ENCODE peak calls at places on chromosome 5, in four cellular contexts. One of them, this sample, is unnamed.

GRCh38 chr5:92800360-92800759 is 780.7 kb downstream of the NR2F1-AS1 start:
- DNase-seq in PC-3: no peak
- DNase-seq in cardiac muscle cell: no peak
- DNase-seq in suprapubic skin: no peak
- DNase-seq in this sample: no peak

GRCh38 chr5:5826911-5827310 is 404.4 kb downstream of the ICE1 start:
- DNase-seq in PC-3: peak
- DNase-seq in cardiac muscle cell: no peak
- DNase-seq in suprapubic skin: no peak
- DNase-seq in this sample: no peak

GRCh38 chr5:89265511-89266169 is 382.7 kb upstream of the MEF2C start:
- DNase-seq in PC-3: peak
- DNase-seq in cardiac muscle cell: no peak
- DNase-seq in suprapubic skin: no peak
- DNase-seq in this sample: no peak

GRCh38 chr5:67696446-67696845 is 499.8 kb upstream of the CD180 start:
- DNase-seq in PC-3: no peak
- DNase-seq in cardiac muscle cell: no peak
- DNase-seq in suprapubic skin: no peak
- DNase-seq in this sample: no peak

GRCh38 chr5:2701592-2701991 is 49.9 kb downstream of the IRX2 start:
- DNase-seq in PC-3: no peak
- DNase-seq in cardiac muscle cell: no peak
- DNase-seq in suprapubic skin: no peak
- DNase-seq in this sample: no peak

GRCh38 chr5:127564002-127564769 is 46.7 kb downstream of the PRRC1 start:
- DNase-seq in PC-3: peak
- DNase-seq in cardiac muscle cell: peak
- DNase-seq in suprapubic skin: no peak
- DNase-seq in this sample: peak

GRCh38 chr5:93705896-93706295 is 35.5 kb downstream of the POU5F2 start:
- DNase-seq in PC-3: no peak
- DNase-seq in cardiac muscle cell: no peak
- DNase-seq in suprapubic skin: no peak
- DNase-seq in this sample: no peak

GRCh38 chr5:31701642-31702041 is 62.7 kb downstream of the PDZD2 start:
- DNase-seq in PC-3: no peak
- DNase-seq in cardiac muscle cell: no peak
- DNase-seq in suprapubic skin: no peak
- DNase-seq in this sample: no peak

GRCh38 chr5:31333475-31333874 is 140.0 kb downstream of the CDH6 start:
- DNase-seq in PC-3: no peak
- DNase-seq in cardiac muscle cell: no peak
- DNase-seq in suprapubic skin: no peak
- DNase-seq in this sample: no peak

GRCh38 chr5:147361441-147362175 is 126.8 kb downstream of the STK32A start:
- DNase-seq in PC-3: peak
- DNase-seq in cardiac muscle cell: no peak
- DNase-seq in suprapubic skin: no peak
- DNase-seq in this sample: no peak

GRCh38 chr5:139765409-139766217 is 30.0 kb upstream of the PSD2 start:
- DNase-seq in PC-3: peak
- DNase-seq in cardiac muscle cell: peak
- DNase-seq in suprapubic skin: peak
- DNase-seq in this sample: peak

GRCh38 chr5:64637837-64638443 is 52.4 kb upstream of the SHISAL2B start:
- DNase-seq in PC-3: no peak
- DNase-seq in cardiac muscle cell: no peak
- DNase-seq in suprapubic skin: no peak
- DNase-seq in this sample: no peak
- TF ChIP-seq CTCF in PC-3: peak
- TF ChIP-seq CTCF in cardiac muscle cell: no peak
- TF ChIP-seq CTCF in suprapubic skin: no peak
- TF ChIP-seq CTCF in this sample: no peak

DNA sequence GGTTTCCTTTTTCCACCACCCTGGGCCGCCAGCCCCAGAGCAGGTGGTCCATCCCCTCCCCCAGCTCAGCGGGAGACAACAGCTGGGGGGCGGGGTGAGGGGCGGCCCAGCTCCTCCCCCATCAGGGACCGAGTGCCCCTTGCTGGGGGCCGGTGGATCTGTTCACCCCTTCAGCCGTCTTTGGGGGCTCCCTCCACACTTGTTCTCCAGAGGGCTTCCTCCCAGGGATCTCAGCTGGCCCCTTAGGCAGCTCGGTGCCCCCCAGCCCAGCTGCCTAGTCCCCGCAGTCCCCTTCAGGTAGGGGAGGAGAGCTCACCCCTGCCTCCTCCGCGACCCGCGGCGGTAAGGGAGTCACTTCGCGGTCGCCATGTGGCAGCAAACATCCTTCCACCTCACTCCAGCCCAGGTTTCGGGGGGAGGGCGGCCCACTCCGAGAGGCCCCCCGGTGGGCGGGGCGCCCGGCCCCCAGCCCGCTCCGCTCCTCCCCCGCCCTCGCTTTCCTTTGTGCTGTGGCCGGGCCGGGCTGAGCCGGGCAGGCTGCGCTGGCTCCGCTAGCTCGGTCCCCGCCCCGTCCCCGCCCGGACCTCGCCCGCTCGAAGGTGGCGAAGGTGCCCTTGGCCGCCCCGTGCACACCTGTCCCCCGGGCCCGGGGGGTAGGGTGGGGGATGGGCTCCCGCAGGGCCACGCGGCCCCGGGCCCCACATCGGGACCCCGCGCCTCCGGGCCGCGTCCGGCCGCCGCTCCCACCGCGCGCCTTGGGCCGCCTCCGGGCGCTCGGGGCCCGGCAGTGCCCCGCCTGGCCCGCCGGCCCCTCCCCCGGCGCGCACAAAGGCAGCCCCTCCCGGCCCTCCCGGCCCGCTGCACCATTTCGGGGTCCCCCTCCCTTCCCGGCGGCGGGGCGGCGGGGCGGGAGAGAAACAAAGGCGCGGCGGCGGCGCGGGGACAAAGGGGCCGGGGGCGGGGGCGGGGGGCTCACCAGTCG is 683 bp downstream of the DBN1 start:
- DNase-seq in PC-3: peak
- DNase-seq in cardiac muscle cell: peak
- DNase-seq in suprapubic skin: no peak
- DNase-seq in this sample: peak
- TF ChIP-seq CTCF in PC-3: no peak
- TF ChIP-seq CTCF in cardiac muscle cell: no peak
- TF ChIP-seq CTCF in suprapubic skin: no peak
- TF ChIP-seq CTCF in this sample: no peak

DNA sequence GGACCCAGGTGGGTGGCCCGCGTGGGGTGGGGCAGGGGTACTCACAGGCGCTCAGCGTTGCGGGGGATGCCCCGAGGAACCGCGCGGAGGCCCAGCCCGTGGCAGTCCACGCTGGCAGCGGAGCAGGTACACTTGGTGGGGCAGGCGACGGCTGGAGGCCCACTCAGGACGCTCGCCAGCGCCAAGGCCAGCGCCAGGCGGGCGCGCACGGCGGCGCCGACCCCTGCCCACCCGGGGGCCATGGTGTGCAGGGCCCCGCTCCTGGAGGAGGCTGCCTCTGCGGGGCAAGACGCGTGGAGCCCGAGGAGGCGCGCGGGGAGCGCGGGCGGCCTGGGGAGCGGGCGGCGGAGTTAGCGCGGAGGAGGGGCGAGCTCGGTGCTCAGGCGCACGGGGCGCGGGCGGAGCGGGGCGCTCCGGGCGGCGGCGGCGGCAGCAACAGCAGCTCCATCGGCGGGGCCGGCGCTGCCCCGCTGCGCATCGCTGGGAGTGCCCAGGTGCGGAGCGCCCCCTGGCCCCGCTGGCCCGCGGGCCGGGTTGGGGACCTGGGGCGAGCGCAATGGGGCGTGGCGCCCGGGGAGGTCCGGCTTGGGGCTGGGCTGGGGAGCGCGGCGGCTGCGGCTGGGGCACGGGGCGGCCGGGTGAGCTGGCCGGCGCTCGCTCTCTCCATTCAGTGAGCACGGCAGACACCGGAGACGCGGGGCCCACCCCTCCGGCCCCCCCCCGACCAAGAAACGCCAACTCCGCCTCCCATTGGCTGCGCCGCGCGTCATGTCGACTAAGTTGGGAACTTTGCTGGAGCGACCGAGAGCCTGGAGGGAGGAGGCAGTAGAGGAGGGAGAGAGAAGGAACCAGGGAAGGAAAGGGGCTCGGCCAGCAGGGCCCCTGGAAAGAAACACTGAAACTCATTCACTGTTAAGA is at the start of gene SLIT3:
- DNase-seq in PC-3: peak
- DNase-seq in cardiac muscle cell: peak
- DNase-seq in suprapubic skin: no peak
- DNase-seq in this sample: peak
- TF ChIP-seq CTCF in PC-3: no peak
- TF ChIP-seq CTCF in cardiac muscle cell: no peak
- TF ChIP-seq CTCF in suprapubic skin: no peak
- TF ChIP-seq CTCF in this sample: no peak

GRCh38 chr5:23840083-23840482 is 332.7 kb downstream of the PRDM9 start:
- DNase-seq in PC-3: peak
- DNase-seq in cardiac muscle cell: peak
- DNase-seq in suprapubic skin: no peak
- DNase-seq in this sample: no peak
- TF ChIP-seq CTCF in PC-3: peak
- TF ChIP-seq CTCF in cardiac muscle cell: no peak
- TF ChIP-seq CTCF in suprapubic skin: peak
- TF ChIP-seq CTCF in this sample: no peak

GRCh38 chr5:110590187-110590586 is 136.3 kb downstream of the TMEM232 start:
- DNase-seq in PC-3: peak
- DNase-seq in cardiac muscle cell: peak
- DNase-seq in suprapubic skin: no peak
- DNase-seq in this sample: no peak
- TF ChIP-seq CTCF in PC-3: peak
- TF ChIP-seq CTCF in cardiac muscle cell: peak
- TF ChIP-seq CTCF in suprapubic skin: no peak
- TF ChIP-seq CTCF in this sample: peak

GRCh38 chr5:33470544-33470943 is 29.8 kb downstream of the TARS1 start:
- DNase-seq in PC-3: peak
- DNase-seq in cardiac muscle cell: peak
- DNase-seq in suprapubic skin: no peak
- DNase-seq in this sample: no peak
- TF ChIP-seq CTCF in PC-3: peak
- TF ChIP-seq CTCF in cardiac muscle cell: peak
- TF ChIP-seq CTCF in suprapubic skin: peak
- TF ChIP-seq CTCF in this sample: no peak

GRCh38 chr5:163809480-163809879 is 304.1 kb downstream of the MAT2B start:
- DNase-seq in PC-3: no peak
- DNase-seq in cardiac muscle cell: no peak
- DNase-seq in suprapubic skin: no peak
- DNase-seq in this sample: no peak
- TF ChIP-seq CTCF in PC-3: no peak
- TF ChIP-seq CTCF in cardiac muscle cell: peak
- TF ChIP-seq CTCF in suprapubic skin: no peak
- TF ChIP-seq CTCF in this sample: no peak

DNA sequence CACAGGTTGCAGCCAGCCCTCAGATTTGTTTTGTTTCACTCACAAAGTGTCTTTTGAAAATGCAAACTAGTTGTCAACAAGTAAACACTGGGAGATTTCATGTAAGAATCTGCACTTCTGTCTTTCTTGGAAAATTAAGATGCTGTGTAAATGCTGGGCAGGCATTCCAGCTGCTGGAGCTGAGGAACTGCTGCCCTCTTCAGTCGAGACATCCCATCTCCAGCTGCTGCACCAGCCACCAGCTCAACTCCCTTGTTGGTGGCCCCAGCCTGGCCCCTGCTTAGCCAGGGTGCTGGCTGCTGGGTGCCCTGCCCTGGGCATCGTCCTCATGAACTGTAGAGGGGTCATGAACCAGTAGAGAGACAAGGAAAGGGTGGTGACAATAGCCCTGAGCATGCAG is 33.1 kb upstream of the AFAP1L1 start:
- DNase-seq in PC-3: no peak
- DNase-seq in cardiac muscle cell: no peak
- DNase-seq in suprapubic skin: no peak
- DNase-seq in this sample: no peak
- TF ChIP-seq CTCF in PC-3: peak
- TF ChIP-seq CTCF in cardiac muscle cell: peak
- TF ChIP-seq CTCF in suprapubic skin: no peak
- TF ChIP-seq CTCF in this sample: no peak

This sample was measured in endothelial cell.